ENCODE peak calls at places on chromosomes 13 and 19, in five cellular contexts. K is endodermal cell, I is pancreas, N is left lung, L is astrocyte of the cerebellum. W is an unnamed sample.

GRCh38 chr19:47351545-47351944 is 2.4 kb downstream of the DHX34 start:
- DNase-seq in K (peak; percentile 75), I (no peak), N (no peak), L (peak; percentile 19), W (no peak)

GRCh38 chr19:16391301-16392055 is 66.9 kb downstream of the KLF2 start:
- DNase-seq in K (no peak), I (no peak), N (no peak), L (no peak), W (no peak)

GRCh38 chr19:48671456-48671995 is 1.3 kb downstream of the NTN5 start:
- DNase-seq in K (no peak), I (no peak), N (no peak), L (no peak), W (no peak)

GRCh38 chr13:30600470-30600869 is 17.2 kb upstream of the USPL1 start:
- DNase-seq in K (no peak), I (no peak), N (peak; percentile 46), L (no peak), W (no peak)

GRCh38 chr19:7699422-7700127 is 2.4 kb downstream of the FCER2 start:
- DNase-seq in K (no peak), I (no peak), N (no peak), L (no peak), W (no peak)

GRCh38 chr13:45100855-45101254 is 19.5 kb upstream of the GTF2F2 start:
- DNase-seq in K (no peak), I (no peak), N (no peak), L (no peak), W (no peak)

GRCh38 chr19:18317998-18318800 is 4.7 kb downstream of the LSM4 start:
- DNase-seq in K (no peak), I (no peak), N (peak; percentile 68), L (no peak), W (no peak)

GRCh38 chr13:93304868-93305613 is 78.4 kb downstream of the GPC6 start:
- DNase-seq in K (peak; percentile 56), I (no peak), N (no peak), L (no peak), W (no peak)

GRCh38 chr13:109684836-109685602 is 101.4 kb downstream of the IRS2 start:
- DNase-seq in K (no peak), I (peak; percentile 60), N (no peak), L (no peak), W (no peak)

GRCh38 chr19:2629491-2630351 is 72.8 kb downstream of the GNG7 start:
- DNase-seq in K (no peak), I (no peak), N (no peak), L (no peak), W (no peak)

GRCh38 chr13:51495300-51495699 is 42.5 kb upstream of the INTS6 start:
- DNase-seq in K (no peak), I (no peak), N (no peak), L (peak; percentile 24), W (no peak)

GRCh38 chr13:34521166-34521565 is 420.9 kb upstream of the NBEA start:
- DNase-seq in K (no peak), I (no peak), N (no peak), L (no peak), W (no peak)

GRCh38 chr19:50554212-50554611 is 14.0 kb downstream of the LRRC4B start:
- DNase-seq in K (peak; percentile 35), I (no peak), N (no peak), L (no peak), W (no peak)

GRCh38 chr19:42468273-42468796 is 25.6 kb upstream of the CXCL17 start:
- DNase-seq in K (no peak), I (no peak), N (no peak), L (no peak), W (no peak)

GRCh38 chr19:593055-593454 is 3.4 kb downstream of the HCN2 start:
- DNase-seq in K (no peak), I (no peak), N (no peak), L (no peak), W (no peak)

GRCh38 chr19:10009269-10009665 is 1.0 kb downstream of the COL5A3 start:
- DNase-seq in K (peak; percentile 93), I (peak; percentile 25), N (no peak), L (no peak), W (peak; percentile 75)

GRCh38 chr13:28031220-28031903 is 42.9 kb upstream of the URAD start:
- DNase-seq in K (no peak), I (peak; percentile 48), N (peak; percentile 71), L (no peak), W (no peak)

GRCh38 chr19:15422311-15423075 is 3.7 kb upstream of the AKAP8L start:
- DNase-seq in K (no peak), I (no peak), N (no peak), L (no peak), W (no peak)

GRCh38 chr19:38229585-38230073 is 5.6 kb upstream of the DPF1 start:
- DNase-seq in K (peak; percentile 87), I (no peak), N (no peak), L (peak; percentile 40), W (no peak)

GRCh38 chr19:44277331-44277730 is 17.6 kb downstream of the ZNF233 start:
- DNase-seq in K (no peak), I (no peak), N (no peak), L (no peak), W (no peak)

GRCh38 chr13:77698211-77699058 is 948 bp downstream of the SLAIN1 start:
- DNase-seq in K (peak; percentile 84), I (peak; percentile 34), N (peak; percentile 36), L (no peak), W (peak; percentile 71)

GRCh38 chr13:114339779-114340534 is 25.7 kb downstream of the CHAMP1 start:
- DNase-seq in K (no peak), I (no peak), N (no peak), L (peak; percentile 5), W (no peak)

GRCh38 chr19:38034153-38034835 is 127.3 kb downstream of the SIPA1L3 start:
- DNase-seq in K (no peak), I (no peak), N (no peak), L (peak; percentile 49), W (no peak)

GRCh38 chr13:52432456-52432855 is 18.0 kb downstream of the VPS36 start:
- DNase-seq in K (no peak), I (no peak), N (no peak), L (no peak), W (no peak)

GRCh38 chr13:102141625-102142472 is 260.0 kb downstream of the FGF14 start:
- DNase-seq in K (no peak), I (no peak), N (no peak), L (peak; percentile 8), W (no peak)
- TF ChIP-seq CTCF in K (peak; percentile 88), I (peak; percentile 68), N (peak; percentile 41), L (peak; percentile 55), W (peak; percentile 93)

DNA sequence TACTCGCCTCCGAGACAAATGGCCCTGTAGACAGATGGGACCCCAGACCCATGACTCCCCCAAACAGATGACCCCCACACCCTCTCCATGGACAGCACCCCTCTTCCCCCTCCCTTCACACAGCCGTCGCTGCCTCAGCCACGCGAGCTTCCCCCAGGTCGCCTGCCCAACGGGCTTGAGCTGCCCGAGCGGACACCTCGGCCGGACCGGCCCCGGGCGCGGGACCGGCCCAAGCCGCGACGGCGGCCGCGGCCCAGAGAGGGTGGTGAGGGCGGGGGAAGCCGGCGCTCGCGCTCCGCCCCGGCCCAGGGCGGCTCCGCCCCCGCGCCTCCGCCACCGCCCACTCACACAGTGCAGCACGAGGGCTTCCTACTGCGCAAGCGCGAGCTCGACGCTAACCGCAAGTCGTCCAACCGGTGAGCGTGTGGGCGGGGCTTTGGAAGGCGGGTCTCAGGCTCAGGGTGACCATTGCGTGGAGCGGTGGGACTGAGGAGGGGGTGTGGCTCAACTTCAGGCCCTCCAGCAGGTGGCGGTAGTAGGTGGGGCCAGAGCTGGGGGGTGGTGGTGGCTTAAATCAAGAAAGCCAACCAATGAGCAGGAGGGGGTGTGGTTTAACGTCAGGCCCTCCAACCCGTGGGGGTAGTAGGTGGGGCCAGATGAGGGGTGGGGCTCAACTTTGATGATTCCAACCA is 6.2 kb upstream of the SHKBP1 start:
- DNase-seq in K (peak; percentile 100), I (peak; percentile 100), N (peak; percentile 100), L (peak; percentile 98), W (peak; percentile 96)
- TF ChIP-seq CTCF in K (no peak), I (no peak), N (no peak), L (peak; percentile 55), W (no peak)

DNA sequence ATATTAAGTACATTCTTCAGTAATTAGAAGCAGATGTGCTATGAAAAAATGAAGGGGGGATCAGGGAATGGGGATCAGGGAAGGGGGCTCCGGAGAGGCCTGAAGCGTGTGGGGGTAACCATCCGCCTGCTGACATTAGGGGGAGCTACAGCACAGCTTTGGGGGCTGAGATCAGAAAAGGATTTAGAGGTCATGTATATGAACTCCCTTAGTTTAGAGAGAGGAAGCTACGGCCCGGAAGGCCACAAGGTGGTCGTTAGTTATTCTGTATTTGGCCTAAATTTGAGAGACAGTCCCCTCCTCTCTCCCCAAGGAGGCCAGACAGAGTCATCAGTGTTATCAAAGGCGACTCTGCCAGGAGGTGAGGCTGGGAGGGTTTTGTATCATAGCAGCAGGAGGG is 99.0 kb downstream of the TM9SF2 start:
- DNase-seq in K (peak; percentile 85), I (no peak), N (no peak), L (no peak), W (no peak)
- TF ChIP-seq CTCF in K (peak; percentile 79), I (no peak), N (no peak), L (peak; percentile 2), W (peak; percentile 53)

DNA sequence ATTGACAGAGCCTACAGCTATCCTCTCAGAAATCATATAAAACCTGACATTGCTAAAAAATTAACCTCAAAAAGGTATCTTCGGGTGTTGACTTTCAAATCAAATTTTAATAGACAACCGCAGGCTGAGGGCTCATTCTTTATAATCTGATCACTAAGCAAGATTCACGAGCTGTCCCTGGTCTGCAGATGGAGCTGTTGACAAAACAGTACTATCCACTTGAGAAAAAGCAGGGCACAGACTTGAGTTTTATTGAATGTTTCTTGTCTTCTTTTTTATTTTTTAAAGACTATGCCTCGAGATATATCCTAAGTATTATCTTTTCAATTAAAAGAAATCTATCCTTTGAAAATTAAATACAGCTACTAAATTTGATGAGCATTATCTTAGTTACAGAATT is 540.5 kb downstream of the PCDH9 start:
- DNase-seq in K (no peak), I (no peak), N (no peak), L (no peak), W (no peak)
- TF ChIP-seq CTCF in K (peak; percentile 33), I (no peak), N (no peak), L (peak; percentile 56), W (no peak)